ENCODE peak calls at places on chromosomes 6 and 20, in seven cellular contexts. Q, F, X, L, T, E and W are unnamed samples.

GRCh38 chr20:46789339-46789984 is 80.0 kb downstream of the SLC2A10 start:
- DNase-seq in F (no peak), X (no peak), Q (no peak), L (no peak), T (no peak), E (no peak), W (no peak)

GRCh38 chr20:34112600-34113061 is 588 bp upstream of the EIF2S2 start:
- DNase-seq in E (peak), Q (no peak), T (no peak), F (peak), X (peak), L (peak), W (peak)

GRCh38 chr6:98836962-98837944 is 2.9 kb downstream of the POU3F2 start:
- DNase-seq in Q (no peak), X (no peak), L (no peak), E (no peak), F (no peak), T (no peak), W (no peak)

GRCh38 chr6:44084231-44085014 is 42.8 kb downstream of the MRPL14 start:
- DNase-seq in F (no peak), Q (no peak), L (no peak), E (no peak), T (no peak), X (no peak), W (peak)

GRCh38 chr6:47180633-47181032 is 129.1 kb downstream of the TNFRSF21 start:
- DNase-seq in T (no peak), X (no peak), E (peak), F (no peak), L (no peak), Q (no peak), W (peak)

GRCh38 chr20:61797971-61798411 is 267.7 kb downstream of the TAF4 start:
- DNase-seq in Q (no peak), F (no peak), X (no peak), L (no peak), E (no peak), T (no peak), W (no peak)

GRCh38 chr20:34907616-34908469 is 31.4 kb downstream of the ACSS2 start:
- DNase-seq in E (peak), T (no peak), X (peak), L (peak), F (peak), Q (no peak), W (peak)

GRCh38 chr6:116389357-116389756 is 18.6 kb downstream of the DSE start:
- DNase-seq in X (no peak), E (no peak), F (no peak), Q (no peak), T (no peak), L (no peak), W (no peak)

GRCh38 chr6:152232494-152233151 is 404.5 kb downstream of the SYNE1 start:
- DNase-seq in T (no peak), Q (no peak), F (peak), X (peak), E (no peak), L (peak), W (peak)

GRCh38 chr6:119960065-119960464 is 610.5 kb upstream of the MAN1A1 start:
- DNase-seq in E (no peak), T (no peak), Q (no peak), X (no peak), F (no peak), L (no peak), W (no peak)

GRCh38 chr6:160261120-160261450 is 2.5 kb upstream of the SLC22A2 start:
- DNase-seq in Q (no peak), E (no peak), X (no peak), L (no peak), F (no peak), T (no peak), W (no peak)

GRCh38 chr6:46895930-46896329 is 25.8 kb downstream of the ADGRF5 start:
- DNase-seq in Q (no peak), X (no peak), E (no peak), T (no peak), L (no peak), F (peak), W (no peak)

GRCh38 chr20:35207950-35208611 is 18.4 kb upstream of the MMP24 start:
- DNase-seq in X (peak), Q (peak), T (peak), L (peak), F (peak), E (peak), W (peak)

GRCh38 chr20:44117296-44118184 is 69.4 kb downstream of the JPH2 start:
- DNase-seq in F (no peak), E (no peak), T (no peak), X (no peak), L (no peak), Q (no peak), W (no peak)

GRCh38 chr6:90643366-90643765 is 56.5 kb upstream of the MAP3K7 start:
- DNase-seq in Q (no peak), X (no peak), E (no peak), F (no peak), L (no peak), T (no peak), W (no peak)

GRCh38 chr20:40563296-40563950 is 125.6 kb downstream of the MAFB start:
- DNase-seq in X (peak), Q (no peak), L (no peak), T (no peak), E (peak), F (peak), W (peak)

GRCh38 chr20:21228511-21228910 is 74.6 kb upstream of the XRN2 start:
- DNase-seq in F (no peak), T (no peak), Q (no peak), E (no peak), X (no peak), L (no peak), W (no peak)

GRCh38 chr20:32316667-32317066 is 39.2 kb downstream of the KIF3B start:
- DNase-seq in L (no peak), Q (no peak), F (no peak), X (no peak), E (no peak), T (no peak), W (no peak)

GRCh38 chr6:131348572-131348971 is 213.3 kb downstream of the AKAP7 start:
- DNase-seq in X (no peak), Q (no peak), T (no peak), L (no peak), F (no peak), E (no peak), W (no peak)

GRCh38 chr6:75800133-75800532 is 51.1 kb downstream of the MYO6 start:
- DNase-seq in L (no peak), X (no peak), E (no peak), T (no peak), Q (no peak), F (no peak), W (no peak)

GRCh38 chr20:36162272-36162966 is 7.9 kb downstream of the EPB41L1 start:
- DNase-seq in F (no peak), X (no peak), T (no peak), Q (no peak), E (no peak), L (no peak), W (no peak)

GRCh38 chr6:136647363-136647763 is 97.1 kb upstream of the MAP7 start:
- DNase-seq in Q (peak), T (no peak), L (no peak), X (peak), F (no peak), E (no peak), W (no peak)

GRCh38 chr6:169958510-169958909 is 207.1 kb downstream of the ERMARD start:
- DNase-seq in F (no peak), E (no peak), Q (no peak), L (no peak), X (peak), T (no peak), W (no peak)

GRCh38 chr6:69487688-69488087 is 309.1 kb downstream of the LMBRD1 start:
- DNase-seq in X (no peak), T (no peak), L (no peak), Q (no peak), F (no peak), E (no peak), W (no peak)

GRCh38 chr6:71043902-71044301 is 87.0 kb upstream of the B3GAT2 start:
- DNase-seq in L (no peak), Q (no peak), X (no peak), F (no peak), E (no peak), T (no peak), W (peak)

GRCh38 chr6:47525330-47526057 is 47.9 kb downstream of the CD2AP start:
- DNase-seq in F (no peak), L (no peak), X (peak), Q (no peak), E (no peak), T (no peak), W (no peak)

GRCh38 chr20:43761396-43762340 is 34.9 kb upstream of the GTSF1L start:
- DNase-seq in Q (no peak), E (no peak), F (no peak), T (no peak), L (no peak), X (no peak), W (no peak)